ENCODE peak calls at places on chromosomes 4 and X, in nine cellular contexts. One of them, this sample, is unnamed.

GRCh38 chrX:24242649-24243556 is 71.0 kb downstream of the SUPT20HL2 start:
- DNase-seq in pancreas: peak
- DNase-seq in ACHN: no peak
- DNase-seq in GM13977: peak
- DNase-seq in GDM1: no peak
- DNase-seq in cerebellar cortex: peak
- DNase-seq in activated CD4-positive, alpha-beta T cell treated with anti-CD3 and anti-CD28 coated beads, Interleukin-2, amount 50 U/mL, for 1 hour: no peak
- DNase-seq in naive thymus-derived CD4-positive, alpha-beta T cell: no peak
- DNase-seq in HS-5: no peak
- DNase-seq in this sample: no peak

GRCh38 chr4:38344929-38345328 is 319.1 kb upstream of the KLF3 start:
- DNase-seq in cerebellar cortex: no peak
- DNase-seq in GDM1: no peak
- DNase-seq in HS-5: no peak
- DNase-seq in activated CD4-positive, alpha-beta T cell treated with anti-CD3 and anti-CD28 coated beads, Interleukin-2, amount 50 U/mL, for 1 hour: no peak
- DNase-seq in ACHN: no peak
- DNase-seq in pancreas: no peak
- DNase-seq in GM13977: no peak
- DNase-seq in naive thymus-derived CD4-positive, alpha-beta T cell: no peak
- DNase-seq in this sample: no peak

GRCh38 chr4:138960175-138960710 is 55.3 kb upstream of the NOCT start:
- DNase-seq in pancreas: no peak
- DNase-seq in GDM1: no peak
- DNase-seq in activated CD4-positive, alpha-beta T cell treated with anti-CD3 and anti-CD28 coated beads, Interleukin-2, amount 50 U/mL, for 1 hour: no peak
- DNase-seq in GM13977: no peak
- DNase-seq in HS-5: no peak
- DNase-seq in ACHN: no peak
- DNase-seq in cerebellar cortex: no peak
- DNase-seq in naive thymus-derived CD4-positive, alpha-beta T cell: no peak
- DNase-seq in this sample: no peak

GRCh38 chr4:174314770-174315169 is 31.1 kb downstream of the CEP44 start:
- DNase-seq in cerebellar cortex: no peak
- DNase-seq in naive thymus-derived CD4-positive, alpha-beta T cell: no peak
- DNase-seq in pancreas: no peak
- DNase-seq in HS-5: peak
- DNase-seq in GDM1: no peak
- DNase-seq in GM13977: no peak
- DNase-seq in activated CD4-positive, alpha-beta T cell treated with anti-CD3 and anti-CD28 coated beads, Interleukin-2, amount 50 U/mL, for 1 hour: no peak
- DNase-seq in ACHN: no peak
- DNase-seq in this sample: no peak

GRCh38 chr4:184959309-184959708 is 59.0 kb upstream of the HELT start:
- DNase-seq in ACHN: no peak
- DNase-seq in cerebellar cortex: no peak
- DNase-seq in HS-5: no peak
- DNase-seq in GDM1: no peak
- DNase-seq in naive thymus-derived CD4-positive, alpha-beta T cell: no peak
- DNase-seq in pancreas: no peak
- DNase-seq in GM13977: no peak
- DNase-seq in activated CD4-positive, alpha-beta T cell treated with anti-CD3 and anti-CD28 coated beads, Interleukin-2, amount 50 U/mL, for 1 hour: no peak
- DNase-seq in this sample: peak

GRCh38 chr4:40856836-40857362 is 107.1 kb downstream of the NSUN7 start:
- DNase-seq in GM13977: peak
- DNase-seq in GDM1: no peak
- DNase-seq in activated CD4-positive, alpha-beta T cell treated with anti-CD3 and anti-CD28 coated beads, Interleukin-2, amount 50 U/mL, for 1 hour: peak
- DNase-seq in HS-5: no peak
- DNase-seq in cerebellar cortex: no peak
- DNase-seq in naive thymus-derived CD4-positive, alpha-beta T cell: peak
- DNase-seq in pancreas: peak
- DNase-seq in ACHN: peak
- DNase-seq in this sample: peak

GRCh38 chrX:153643431-153644351 is 3.3 kb upstream of the DUSP9 start:
- DNase-seq in ACHN: peak
- DNase-seq in cerebellar cortex: no peak
- DNase-seq in GDM1: no peak
- DNase-seq in activated CD4-positive, alpha-beta T cell treated with anti-CD3 and anti-CD28 coated beads, Interleukin-2, amount 50 U/mL, for 1 hour: no peak
- DNase-seq in GM13977: no peak
- DNase-seq in pancreas: peak
- DNase-seq in naive thymus-derived CD4-positive, alpha-beta T cell: no peak
- DNase-seq in HS-5: no peak
- DNase-seq in this sample: peak

GRCh38 chr4:19030048-19030447 is 1008.5 kb upstream of the LCORL start:
- DNase-seq in activated CD4-positive, alpha-beta T cell treated with anti-CD3 and anti-CD28 coated beads, Interleukin-2, amount 50 U/mL, for 1 hour: no peak
- DNase-seq in HS-5: no peak
- DNase-seq in naive thymus-derived CD4-positive, alpha-beta T cell: no peak
- DNase-seq in GDM1: no peak
- DNase-seq in ACHN: peak
- DNase-seq in pancreas: no peak
- DNase-seq in GM13977: no peak
- DNase-seq in cerebellar cortex: no peak
- DNase-seq in this sample: no peak

GRCh38 chr4:139682309-139683210 is 16.9 kb downstream of the MGST2 start:
- DNase-seq in GDM1: no peak
- DNase-seq in GM13977: no peak
- DNase-seq in pancreas: no peak
- DNase-seq in activated CD4-positive, alpha-beta T cell treated with anti-CD3 and anti-CD28 coated beads, Interleukin-2, amount 50 U/mL, for 1 hour: no peak
- DNase-seq in ACHN: no peak
- DNase-seq in cerebellar cortex: no peak
- DNase-seq in naive thymus-derived CD4-positive, alpha-beta T cell: no peak
- DNase-seq in HS-5: no peak
- DNase-seq in this sample: no peak

GRCh38 chr4:184267673-184268573 is 50.2 kb upstream of the ENPP6 start:
- DNase-seq in activated CD4-positive, alpha-beta T cell treated with anti-CD3 and anti-CD28 coated beads, Interleukin-2, amount 50 U/mL, for 1 hour: peak
- DNase-seq in HS-5: peak
- DNase-seq in pancreas: no peak
- DNase-seq in naive thymus-derived CD4-positive, alpha-beta T cell: peak
- DNase-seq in cerebellar cortex: no peak
- DNase-seq in GDM1: peak
- DNase-seq in GM13977: peak
- DNase-seq in ACHN: peak
- DNase-seq in this sample: no peak

GRCh38 chrX:149365061-149365460 is 140.0 kb downstream of the IDS start:
- DNase-seq in ACHN: peak
- DNase-seq in activated CD4-positive, alpha-beta T cell treated with anti-CD3 and anti-CD28 coated beads, Interleukin-2, amount 50 U/mL, for 1 hour: no peak
- DNase-seq in HS-5: no peak
- DNase-seq in GM13977: no peak
- DNase-seq in pancreas: no peak
- DNase-seq in cerebellar cortex: no peak
- DNase-seq in GDM1: no peak
- DNase-seq in naive thymus-derived CD4-positive, alpha-beta T cell: no peak
- DNase-seq in this sample: no peak

GRCh38 chr4:19971829-19972228 is 279.9 kb upstream of the SLIT2 start:
- DNase-seq in pancreas: no peak
- DNase-seq in ACHN: peak
- DNase-seq in activated CD4-positive, alpha-beta T cell treated with anti-CD3 and anti-CD28 coated beads, Interleukin-2, amount 50 U/mL, for 1 hour: no peak
- DNase-seq in GM13977: no peak
- DNase-seq in HS-5: no peak
- DNase-seq in naive thymus-derived CD4-positive, alpha-beta T cell: no peak
- DNase-seq in cerebellar cortex: no peak
- DNase-seq in GDM1: no peak
- DNase-seq in this sample: no peak

GRCh38 chr4:100848865-100849264 is 331.0 kb upstream of the EMCN start:
- DNase-seq in GDM1: no peak
- DNase-seq in HS-5: no peak
- DNase-seq in cerebellar cortex: peak
- DNase-seq in pancreas: no peak
- DNase-seq in GM13977: no peak
- DNase-seq in ACHN: no peak
- DNase-seq in activated CD4-positive, alpha-beta T cell treated with anti-CD3 and anti-CD28 coated beads, Interleukin-2, amount 50 U/mL, for 1 hour: no peak
- DNase-seq in naive thymus-derived CD4-positive, alpha-beta T cell: no peak
- DNase-seq in this sample: no peak

GRCh38 chrX:139692506-139692849 is 15.5 kb downstream of the MCF2 start:
- DNase-seq in naive thymus-derived CD4-positive, alpha-beta T cell: no peak
- DNase-seq in cerebellar cortex: no peak
- DNase-seq in HS-5: no peak
- DNase-seq in GDM1: no peak
- DNase-seq in pancreas: peak
- DNase-seq in ACHN: no peak
- DNase-seq in GM13977: no peak
- DNase-seq in activated CD4-positive, alpha-beta T cell treated with anti-CD3 and anti-CD28 coated beads, Interleukin-2, amount 50 U/mL, for 1 hour: no peak
- DNase-seq in this sample: no peak

GRCh38 chr4:19700951-19701350 is 550.8 kb upstream of the SLIT2 start:
- DNase-seq in naive thymus-derived CD4-positive, alpha-beta T cell: no peak
- DNase-seq in activated CD4-positive, alpha-beta T cell treated with anti-CD3 and anti-CD28 coated beads, Interleukin-2, amount 50 U/mL, for 1 hour: no peak
- DNase-seq in pancreas: no peak
- DNase-seq in ACHN: no peak
- DNase-seq in GDM1: no peak
- DNase-seq in HS-5: no peak
- DNase-seq in cerebellar cortex: no peak
- DNase-seq in GM13977: no peak
- DNase-seq in this sample: no peak

GRCh38 chrX:134501942-134502341 is 42.0 kb downstream of the HPRT1 start:
- DNase-seq in HS-5: no peak
- DNase-seq in GDM1: no peak
- DNase-seq in GM13977: no peak
- DNase-seq in activated CD4-positive, alpha-beta T cell treated with anti-CD3 and anti-CD28 coated beads, Interleukin-2, amount 50 U/mL, for 1 hour: no peak
- DNase-seq in naive thymus-derived CD4-positive, alpha-beta T cell: no peak
- DNase-seq in cerebellar cortex: no peak
- DNase-seq in pancreas: no peak
- DNase-seq in ACHN: no peak
- DNase-seq in this sample: no peak

GRCh38 chr4:73021634-73022033 is 47.9 kb downstream of the COX18 start:
- DNase-seq in cerebellar cortex: peak
- DNase-seq in pancreas: no peak
- DNase-seq in HS-5: no peak
- DNase-seq in GM13977: peak
- DNase-seq in naive thymus-derived CD4-positive, alpha-beta T cell: no peak
- DNase-seq in activated CD4-positive, alpha-beta T cell treated with anti-CD3 and anti-CD28 coated beads, Interleukin-2, amount 50 U/mL, for 1 hour: no peak
- DNase-seq in ACHN: peak
- DNase-seq in GDM1: peak
- DNase-seq in this sample: no peak

GRCh38 chr4:165096776-165097175 is 15.9 kb downstream of the TMEM192 start:
- DNase-seq in activated CD4-positive, alpha-beta T cell treated with anti-CD3 and anti-CD28 coated beads, Interleukin-2, amount 50 U/mL, for 1 hour: no peak
- DNase-seq in naive thymus-derived CD4-positive, alpha-beta T cell: no peak
- DNase-seq in HS-5: no peak
- DNase-seq in GM13977: peak
- DNase-seq in GDM1: no peak
- DNase-seq in cerebellar cortex: peak
- DNase-seq in ACHN: peak
- DNase-seq in pancreas: no peak
- DNase-seq in this sample: no peak

GRCh38 chr4:123606336-123606735 is 209.7 kb downstream of the SPRY1 start:
- DNase-seq in ACHN: no peak
- DNase-seq in HS-5: no peak
- DNase-seq in GDM1: no peak
- DNase-seq in naive thymus-derived CD4-positive, alpha-beta T cell: no peak
- DNase-seq in activated CD4-positive, alpha-beta T cell treated with anti-CD3 and anti-CD28 coated beads, Interleukin-2, amount 50 U/mL, for 1 hour: no peak
- DNase-seq in cerebellar cortex: no peak
- DNase-seq in GM13977: no peak
- DNase-seq in pancreas: no peak
- DNase-seq in this sample: no peak

GRCh38 chrX:93585661-93586060 is 87.7 kb downstream of the NAP1L3 start:
- DNase-seq in ACHN: no peak
- DNase-seq in activated CD4-positive, alpha-beta T cell treated with anti-CD3 and anti-CD28 coated beads, Interleukin-2, amount 50 U/mL, for 1 hour: no peak
- DNase-seq in naive thymus-derived CD4-positive, alpha-beta T cell: no peak
- DNase-seq in cerebellar cortex: no peak
- DNase-seq in pancreas: no peak
- DNase-seq in GDM1: no peak
- DNase-seq in GM13977: no peak
- DNase-seq in HS-5: no peak
- DNase-seq in this sample: no peak

GRCh38 chr4:122475233-122475632 is 18.7 kb upstream of the IL2 start:
- DNase-seq in pancreas: no peak
- DNase-seq in GM13977: no peak
- DNase-seq in activated CD4-positive, alpha-beta T cell treated with anti-CD3 and anti-CD28 coated beads, Interleukin-2, amount 50 U/mL, for 1 hour: no peak
- DNase-seq in HS-5: no peak
- DNase-seq in cerebellar cortex: no peak
- DNase-seq in GDM1: no peak
- DNase-seq in naive thymus-derived CD4-positive, alpha-beta T cell: no peak
- DNase-seq in ACHN: no peak
- DNase-seq in this sample: no peak

GRCh38 chrX:130716822-130717405 is 186.1 kb downstream of the ENOX2 start:
- DNase-seq in ACHN: no peak
- DNase-seq in pancreas: no peak
- DNase-seq in activated CD4-positive, alpha-beta T cell treated with anti-CD3 and anti-CD28 coated beads, Interleukin-2, amount 50 U/mL, for 1 hour: no peak
- DNase-seq in HS-5: no peak
- DNase-seq in GDM1: no peak
- DNase-seq in cerebellar cortex: no peak
- DNase-seq in naive thymus-derived CD4-positive, alpha-beta T cell: no peak
- DNase-seq in GM13977: no peak
- DNase-seq in this sample: no peak

GRCh38 chr4:108337923-108338322 is 169.2 kb upstream of the LEF1 start:
- DNase-seq in cerebellar cortex: no peak
- DNase-seq in pancreas: no peak
- DNase-seq in activated CD4-positive, alpha-beta T cell treated with anti-CD3 and anti-CD28 coated beads, Interleukin-2, amount 50 U/mL, for 1 hour: no peak
- DNase-seq in naive thymus-derived CD4-positive, alpha-beta T cell: no peak
- DNase-seq in HS-5: no peak
- DNase-seq in GDM1: no peak
- DNase-seq in ACHN: no peak
- DNase-seq in GM13977: no peak
- DNase-seq in this sample: no peak

GRCh38 chrX:43456056-43456455 is 200.0 kb upstream of the MAOA start:
- DNase-seq in HS-5: no peak
- DNase-seq in pancreas: no peak
- DNase-seq in ACHN: no peak
- DNase-seq in activated CD4-positive, alpha-beta T cell treated with anti-CD3 and anti-CD28 coated beads, Interleukin-2, amount 50 U/mL, for 1 hour: no peak
- DNase-seq in GDM1: no peak
- DNase-seq in GM13977: no peak
- DNase-seq in cerebellar cortex: no peak
- DNase-seq in naive thymus-derived CD4-positive, alpha-beta T cell: no peak
- DNase-seq in this sample: no peak

GRCh38 chrX:10611441-10612090 is 8.8 kb downstream of the MID1 start:
- DNase-seq in pancreas: no peak
- DNase-seq in activated CD4-positive, alpha-beta T cell treated with anti-CD3 and anti-CD28 coated beads, Interleukin-2, amount 50 U/mL, for 1 hour: no peak
- DNase-seq in HS-5: no peak
- DNase-seq in ACHN: no peak
- DNase-seq in cerebellar cortex: no peak
- DNase-seq in GM13977: no peak
- DNase-seq in GDM1: no peak
- DNase-seq in naive thymus-derived CD4-positive, alpha-beta T cell: no peak
- DNase-seq in this sample: no peak

This sample was measured in type B pancreatic cell.